ENCODE peak calls at places on chromosomes 7 and 10, in four cellular contexts. W is H9, M is IMR-90, C is H1. Q is an unnamed sample.

GRCh38 chr7:157224627-157225026 is 85.9 kb downstream of the UBE3C start:
- DNase-seq in W (no peak), M (peak; percentile 59), C (no peak), Q (no peak)

GRCh38 chr10:62815373-62816111 is 624 bp downstream of the EGR2 start:
- DNase-seq in W (peak; percentile 47), M (no peak), C (no peak), Q (peak; percentile 39)

GRCh38 chr7:47654672-47655340 is 72.9 kb upstream of the TNS3 start:
- DNase-seq in W (no peak), M (peak; percentile 73), C (no peak), Q (no peak)

GRCh38 chr10:109156396-109156795 is 766.9 kb downstream of the XPNPEP1 start:
- DNase-seq in W (no peak), M (no peak), C (no peak), Q (no peak)

GRCh38 chr7:86647340-86648094 is 3.8 kb downstream of the GRM3 start:
- DNase-seq in W (no peak), M (no peak), C (no peak), Q (no peak)

GRCh38 chr7:117818241-117818640 is 55.0 kb downstream of the CTTNBP2 start:
- DNase-seq in W (no peak), M (no peak), C (no peak), Q (no peak)

GRCh38 chr10:35335718-35336083 is 608 bp upstream of the CCNY start:
- DNase-seq in W (peak; percentile 35), M (no peak), C (no peak), Q (peak; percentile 41)

GRCh38 chr7:66110861-66111260 is 3.8 kb upstream of the CRCP start:
- DNase-seq in W (no peak), M (peak; percentile 95), C (no peak), Q (peak; percentile 16)

GRCh38 chr10:88122145-88122544 is 258.7 kb downstream of the PTEN start:
- DNase-seq in W (no peak), M (no peak), C (no peak), Q (peak; percentile 90)

GRCh38 chr10:128867119-128867518 is 599.9 kb upstream of the MGMT start:
- DNase-seq in W (no peak), M (no peak), C (no peak), Q (no peak)

GRCh38 chr7:47039899-47040298 is 542.0 kb downstream of the TNS3 start:
- DNase-seq in W (no peak), M (peak; percentile 48), C (no peak), Q (no peak)

GRCh38 chr10:131014271-131014670 is 297.2 kb downstream of the TCERG1L start:
- DNase-seq in W (no peak), M (no peak), C (no peak), Q (no peak)

GRCh38 chr7:138669364-138669763 is 31.8 kb downstream of the SVOPL start:
- DNase-seq in W (no peak), M (no peak), C (no peak), Q (no peak)

GRCh38 chr7:4108951-4109350 is 573.1 kb upstream of the FOXK1 start:
- DNase-seq in W (no peak), M (no peak), C (no peak), Q (no peak)

GRCh38 chr7:87625101-87625500 is 3.1 kb upstream of the RUNDC3B start:
- DNase-seq in W (no peak), M (no peak), C (no peak), Q (no peak)

GRCh38 chr7:105802611-105803520 is 73.5 kb downstream of the ATXN7L1 start:
- DNase-seq in W (no peak), M (peak; percentile 49), C (no peak), Q (no peak)

GRCh38 chr10:8594176-8594575 is 539.7 kb downstream of the GATA3 start:
- DNase-seq in W (no peak), M (no peak), C (no peak), Q (no peak)

GRCh38 chr7:43585521-43585920 is 2.6 kb downstream of the STK17A start:
- DNase-seq in W (no peak), M (peak; percentile 78), C (no peak), Q (no peak)

GRCh38 chr10:3472705-3473078 is 300.1 kb upstream of the PITRM1 start:
- DNase-seq in W (no peak), M (peak; percentile 64), C (no peak), Q (no peak)

DNA sequence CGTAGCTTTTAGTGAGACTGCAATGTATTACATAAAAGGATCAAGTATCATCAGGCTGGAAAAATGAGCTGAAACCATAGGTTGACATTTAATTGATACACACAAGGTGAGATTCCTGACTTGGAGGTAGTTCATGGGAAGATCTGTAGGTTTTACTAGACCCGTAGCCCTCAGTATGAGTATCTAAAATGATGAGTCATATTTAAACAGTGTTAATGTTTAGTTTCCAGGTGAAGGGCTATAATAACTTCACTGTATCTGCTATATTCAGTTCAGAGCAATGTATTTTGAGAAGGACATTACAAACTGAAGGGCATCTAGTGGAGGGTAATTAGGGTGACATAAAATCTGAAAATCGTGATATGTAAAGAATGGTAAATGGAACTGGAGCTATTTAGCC is 35.0 kb downstream of the ENTPD1 start:
- DNase-seq in W (no peak), M (no peak), C (no peak), Q (no peak)
- H4K5ac ChIP-seq in W (no peak overlapping the region), M (no peak overlapping the region), C (no peak overlapping the region), Q (no peak overlapping the region)

DNA sequence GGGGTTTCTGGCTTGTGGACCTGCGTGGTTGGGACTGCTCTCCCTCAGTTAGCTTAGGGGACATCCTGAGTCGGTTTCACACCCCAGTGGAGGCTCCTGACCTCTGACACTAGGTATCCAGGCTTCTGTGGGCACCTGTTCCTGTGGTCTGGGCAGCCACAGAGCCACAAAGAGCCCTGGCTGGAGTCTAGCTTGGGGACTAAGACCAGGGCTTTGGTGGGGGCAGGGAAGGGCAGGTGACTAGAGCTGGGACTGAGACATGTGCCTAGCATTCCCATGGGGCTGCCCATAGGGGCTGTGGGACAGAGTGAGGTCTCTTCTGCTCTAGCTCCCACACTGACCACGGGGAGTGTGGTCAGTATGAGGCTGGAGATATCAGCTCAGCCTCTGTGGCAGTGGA is 4.0 kb upstream of the TMEM270 start:
- DNase-seq in W (no peak), M (no peak), C (no peak), Q (no peak)
- H2AK5ac ChIP-seq in W (no peak overlapping the region), M (peak overlapping the region; percentile 51), C (peak overlapping the region; percentile 65), Q (no peak overlapping the region)

GRCh38 chr7:155490697-155491628 is 33.0 kb downstream of the EN2 start:
- DNase-seq in W (peak; percentile 75), M (no peak), C (no peak), Q (peak; percentile 87)
- H4K8ac ChIP-seq in W (no peak overlapping the region), M (no peak overlapping the region), C (no peak overlapping the region), Q (no peak overlapping the region)

GRCh38 chr10:24009115-24009514 is 199.8 kb upstream of the KIAA1217 start:
- DNase-seq in W (no peak), M (no peak), C (no peak), Q (no peak)

GRCh38 chr10:24009736-24010135 is 199.2 kb upstream of the KIAA1217 start:
- DNase-seq in W (no peak), M (no peak), C (no peak), Q (no peak)

GRCh38 chr10:24012249-24012803 is 196.6 kb upstream of the KIAA1217 start:
- DNase-seq in W (no peak), M (no peak), C (no peak), Q (peak; percentile 42)

GRCh38 chr10:24008164-24009066 is 200.5 kb upstream of the KIAA1217 start:
- DNase-seq in W (no peak), M (no peak), C (no peak), Q (peak; percentile 53)

DNA sequence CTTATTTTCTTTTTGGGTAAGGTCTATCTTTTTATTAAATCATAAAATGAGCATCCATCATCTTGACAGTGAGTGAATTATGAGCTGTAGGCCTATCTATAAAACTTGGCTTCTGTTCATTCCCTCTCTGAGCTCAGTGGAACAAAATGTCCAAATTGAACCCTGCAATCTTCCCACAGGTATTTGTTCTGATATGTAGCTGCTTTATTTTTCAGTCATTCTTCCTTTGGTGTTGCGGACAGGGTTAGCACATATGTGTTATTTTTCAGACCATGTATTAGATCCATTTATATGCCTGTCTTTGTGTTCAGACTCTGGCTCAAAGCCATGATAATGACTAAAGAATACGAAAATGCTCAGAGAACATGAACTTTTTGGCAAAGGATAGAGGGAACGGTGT is 201.6 kb upstream of the KIAA1217 start:
- DNase-seq in W (no peak), M (no peak), C (no peak), Q (no peak)
- H4K5ac ChIP-seq in W (no peak overlapping the region), M (no peak overlapping the region), C (no peak overlapping the region), Q (no peak overlapping the region)

GRCh38 chr10:43061764-43062163 is 15.1 kb upstream of the RET start:
- DNase-seq in W (no peak), M (peak; percentile 9), C (no peak), Q (no peak)
- H2AK5ac ChIP-seq in W (no peak overlapping the region), M (no peak overlapping the region), C (no peak overlapping the region), Q (no peak overlapping the region)

GRCh38 chr10:28730031-28730778 is 52.9 kb downstream of the BAMBI start:
- DNase-seq in W (no peak), M (peak; percentile 32), C (no peak), Q (no peak)
- H4K8ac ChIP-seq in W (no peak overlapping the region), M (peak overlapping the region; percentile 81), C (no peak overlapping the region), Q (no peak overlapping the region)

DNA sequence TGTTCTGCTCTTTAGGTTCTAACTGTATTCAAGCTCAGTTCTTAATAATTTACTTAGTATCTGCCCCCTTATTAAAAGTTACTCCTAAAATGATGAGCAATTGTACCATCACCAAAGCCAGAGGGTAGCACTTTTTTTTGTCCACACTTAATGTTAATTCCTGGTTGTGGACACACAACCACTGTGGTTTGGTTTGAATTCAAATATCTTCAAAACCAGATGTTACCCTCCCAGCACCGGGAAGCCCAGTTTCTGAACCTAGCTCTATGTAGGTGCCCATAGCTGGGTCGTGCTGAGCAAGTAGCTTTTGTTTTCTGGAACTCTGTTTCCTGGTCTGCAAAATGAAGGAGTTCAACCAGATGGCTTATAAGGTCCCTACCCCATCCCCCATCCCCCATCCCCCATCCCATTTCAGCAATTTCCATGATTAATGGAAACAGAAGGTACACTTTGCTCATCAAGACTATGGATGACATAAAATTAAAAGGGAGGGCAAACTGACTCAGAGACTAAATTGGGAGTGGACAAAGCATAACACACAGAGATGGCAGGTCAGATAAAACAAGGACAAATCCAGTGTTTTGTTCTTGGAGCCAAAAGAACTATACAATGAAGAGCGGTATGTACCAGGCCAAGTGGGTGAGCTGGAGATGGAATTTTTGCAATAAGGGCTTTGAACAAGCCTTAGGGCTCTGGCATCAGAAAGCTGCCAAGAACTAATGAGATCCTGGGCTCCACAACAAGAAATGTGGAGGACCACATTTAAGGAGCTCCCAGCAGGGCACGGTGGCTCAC is 56.7 kb downstream of the DLG5 start:
- DNase-seq in W (no peak), M (no peak), C (no peak), Q (no peak)
- H4K5ac ChIP-seq in W (no peak overlapping the region), M (no peak overlapping the region), C (no peak overlapping the region), Q (no peak overlapping the region)

Q was measured in mesendoderm.